ENCODE peak calls at places on chromosomes 13 and 19, in ten cellular contexts. O is left colon; R is astrocyte of the cerebellum; V is activated T-helper 2 cell treated with anti-CD3 and anti-CD28 coated beads, Interferon-gamma antibody, Interleukin-2, Interleukin-4, amounts not matched to agents 10 μg/mL and 5 μg/mL and 100 μg/mL, durations not matched to agents 14 hours and 24 hours and 36 hours; C is mesendoderm; N is activated gamma-delta T cell treated with Interleukin-2 at 50 U/mL for 16 hours; L is IMR-90; J is M059J; A is HFFc6; K is osteocyte. P is an unnamed sample.

GRCh38 chr13:21638319-21639282 is 32.3 kb upstream of the FGF9 start:
- DNase-seq in C (peak), R (no peak), O (no peak), V (no peak), J (peak), L (peak), N (peak), A (peak), K (no peak), P (peak)

GRCh38 chr19:3577741-3578344 is 5.1 kb downstream of the HMG20B start:
- DNase-seq in J (no peak), A (no peak), O (peak), R (no peak), K (no peak), C (peak), V (no peak), L (no peak), N (no peak), P (no peak)

GRCh38 chr19:54670576-54671347 is 8.0 kb downstream of the LILRB4 start:
- DNase-seq in R (no peak), N (no peak), J (no peak), K (no peak), A (no peak), L (no peak), O (no peak), V (no peak), C (no peak), P (no peak)

GRCh38 chr19:30314056-30314804 is 58.0 kb upstream of the ZNF536 start:
- DNase-seq in K (no peak), A (no peak), N (no peak), C (no peak), J (no peak), O (no peak), L (no peak), R (no peak), V (no peak), P (no peak)

GRCh38 chr19:4369888-4370260 is 26.5 kb downstream of the MPND start:
- DNase-seq in N (peak), K (no peak), O (no peak), A (no peak), R (no peak), J (no peak), V (peak), L (peak), C (peak), P (peak)

GRCh38 chr13:46728777-46729176 is 68.2 kb downstream of the ESD start:
- DNase-seq in N (no peak), L (no peak), O (no peak), A (no peak), V (no peak), K (no peak), J (peak), C (peak), R (no peak), P (peak)

GRCh38 chr13:30037766-30038165 is 187.3 kb upstream of the UBL3 start:
- DNase-seq in C (no peak), O (no peak), J (peak), A (no peak), L (peak), N (no peak), K (no peak), V (no peak), R (peak), P (no peak)

GRCh38 chr13:86585826-86586225 is 786.6 kb upstream of the SLITRK6 start:
- DNase-seq in A (no peak), J (no peak), C (no peak), V (no peak), R (peak), L (peak), O (peak), N (no peak), K (no peak), P (no peak)

GRCh38 chr19:9461938-9462337 is 26.6 kb upstream of the ZNF266 start:
- DNase-seq in J (no peak), L (no peak), K (no peak), V (no peak), O (no peak), N (no peak), C (no peak), A (no peak), R (no peak), P (no peak)

GRCh38 chr19:49938662-49939061 is 9.4 kb upstream of the NUP62 start:
- DNase-seq in N (no peak), L (no peak), K (no peak), C (no peak), O (no peak), R (no peak), A (no peak), V (no peak), J (no peak), P (no peak)

GRCh38 chr13:97329331-97329730 is 104.6 kb upstream of the RAP2A start:
- DNase-seq in O (no peak), N (no peak), L (peak), A (no peak), V (no peak), C (peak), K (no peak), R (no peak), J (peak), P (no peak)

GRCh38 chr19:27776020-27776419 is 1436.9 kb downstream of the UQCRFS1 start:
- DNase-seq in L (peak), R (no peak), J (peak), O (no peak), N (no peak), C (peak), V (no peak), K (peak), A (peak), P (no peak)

GRCh38 chr19:42048992-42049391 is 21.0 kb downstream of the GRIK5 start:
- DNase-seq in K (no peak), R (no peak), J (peak), O (peak), L (no peak), A (no peak), V (no peak), N (no peak), C (no peak), P (no peak)

GRCh38 chr19:27774337-27774736 is 1438.6 kb downstream of the UQCRFS1 start:
- DNase-seq in V (no peak), N (no peak), K (peak), J (no peak), C (peak), O (no peak), A (no peak), R (no peak), L (no peak), P (no peak)

GRCh38 chr13:41670873-41671443 is 213.6 kb downstream of the RGCC start:
- DNase-seq in V (no peak), J (no peak), K (no peak), A (no peak), R (no peak), O (no peak), N (no peak), L (no peak), C (no peak), P (no peak)

GRCh38 chr13:44040070-44040753 is 160.5 kb downstream of the LACC1 start:
- DNase-seq in V (no peak), C (no peak), R (no peak), K (no peak), N (no peak), L (peak), J (peak), O (no peak), A (no peak), P (no peak)

GRCh38 chr13:112896736-112897602 is 72.0 kb upstream of the MCF2L start:
- DNase-seq in A (no peak), C (no peak), J (no peak), K (no peak), O (peak), R (no peak), V (no peak), L (no peak), N (no peak), P (no peak)

GRCh38 chr13:91845612-91846011 is 447.2 kb downstream of the GPC5 start:
- DNase-seq in L (no peak), V (no peak), K (no peak), J (no peak), A (no peak), C (no peak), R (no peak), O (no peak), N (no peak), P (no peak)

GRCh38 chr19:48394331-48395169 is 1.1 kb downstream of the GRIN2D start:
- DNase-seq in A (no peak), L (no peak), J (peak), R (no peak), O (no peak), N (no peak), V (no peak), C (no peak), K (no peak), P (no peak)

GRCh38 chr13:23788459-23788858 is 100.7 kb downstream of the MIPEP start:
- DNase-seq in K (no peak), C (no peak), A (no peak), J (no peak), R (no peak), N (no peak), V (no peak), O (no peak), L (peak), P (no peak)

GRCh38 chr13:83780201-83780600 is 102.1 kb downstream of the SLITRK1 start:
- DNase-seq in A (peak), O (no peak), K (no peak), C (peak), V (no peak), L (peak), R (no peak), J (peak), N (no peak), P (peak)

GRCh38 chr19:6381030-6381750 is 5.5 kb upstream of the PSPN start:
- DNase-seq in N (no peak), O (no peak), V (no peak), L (no peak), C (no peak), K (no peak), A (no peak), J (no peak), R (no peak), P (no peak)

P was measured in GM12865.